ENCODE peak calls at places on chromosomes 11 and 22, in nine cellular contexts. One of them, this sample, is unnamed.

GRCh38 chr11:129375731-129376657 is at the start of gene BARX2:
- DNase-seq in effector CD4-positive, alpha-beta T cell: no peak
- DNase-seq in GM13977: peak; percentile 62
- DNase-seq in NCI-H446: peak; percentile 2
- DNase-seq in hippocampal formation: peak; percentile 28
- DNase-seq in nucleus accumbens: peak; percentile 30
- DNase-seq in NCI-H1105: peak; percentile 77
- DNase-seq in occipital lobe: no peak
- DNase-seq in GM12891: no peak
- DNase-seq in this sample: no peak

GRCh38 chr11:77820565-77821348 is at the start of the genes AAMDC and RSF1:
- DNase-seq in effector CD4-positive, alpha-beta T cell: peak; percentile 97
- DNase-seq in GM13977: peak; percentile 93
- DNase-seq in NCI-H446: peak; percentile 98
- DNase-seq in hippocampal formation: peak; percentile 99
- DNase-seq in nucleus accumbens: peak; percentile 99
- DNase-seq in NCI-H1105: peak; percentile 98
- DNase-seq in occipital lobe: peak; percentile 99
- DNase-seq in GM12891: peak; percentile 81
- DNase-seq in this sample: peak; percentile 88

GRCh38 chr22:42001127-42001526 is 2.5 kb downstream of the WBP2NL start:
- DNase-seq in effector CD4-positive, alpha-beta T cell: no peak
- DNase-seq in GM13977: no peak
- DNase-seq in NCI-H446: no peak
- DNase-seq in hippocampal formation: no peak
- DNase-seq in nucleus accumbens: no peak
- DNase-seq in NCI-H1105: no peak
- DNase-seq in occipital lobe: no peak
- DNase-seq in GM12891: no peak
- DNase-seq in this sample: no peak

GRCh38 chr11:110587972-110588371 is 124.3 kb downstream of the ARHGAP20 start:
- DNase-seq in effector CD4-positive, alpha-beta T cell: no peak
- DNase-seq in GM13977: no peak
- DNase-seq in NCI-H446: no peak
- DNase-seq in hippocampal formation: no peak
- DNase-seq in nucleus accumbens: no peak
- DNase-seq in NCI-H1105: no peak
- DNase-seq in occipital lobe: no peak
- DNase-seq in GM12891: no peak
- DNase-seq in this sample: no peak

GRCh38 chr22:26502688-26503561 is 9.3 kb downstream of the TFIP11 start:
- DNase-seq in effector CD4-positive, alpha-beta T cell: peak; percentile 21
- DNase-seq in GM13977: peak; percentile 73
- DNase-seq in NCI-H446: no peak
- DNase-seq in hippocampal formation: peak; percentile 15
- DNase-seq in nucleus accumbens: peak; percentile 32
- DNase-seq in NCI-H1105: peak; percentile 20
- DNase-seq in occipital lobe: no peak
- DNase-seq in GM12891: peak; percentile 48
- DNase-seq in this sample: no peak

GRCh38 chr22:20637740-20638139 is 130.3 kb downstream of the MED15 start:
- DNase-seq in effector CD4-positive, alpha-beta T cell: no peak
- DNase-seq in GM13977: no peak
- DNase-seq in NCI-H446: no peak
- DNase-seq in hippocampal formation: no peak
- DNase-seq in nucleus accumbens: no peak
- DNase-seq in NCI-H1105: no peak
- DNase-seq in occipital lobe: no peak
- DNase-seq in GM12891: no peak
- DNase-seq in this sample: no peak

GRCh38 chr22:49900441-49901230 is 17.6 kb downstream of the ALG12 start:
- DNase-seq in effector CD4-positive, alpha-beta T cell: no peak
- DNase-seq in GM13977: no peak
- DNase-seq in NCI-H446: no peak
- DNase-seq in hippocampal formation: no peak
- DNase-seq in nucleus accumbens: no peak
- DNase-seq in NCI-H1105: no peak
- DNase-seq in occipital lobe: no peak
- DNase-seq in GM12891: no peak
- DNase-seq in this sample: no peak

GRCh38 chr11:134643115-134643514 is 231.1 kb upstream of the B3GAT1 start:
- DNase-seq in effector CD4-positive, alpha-beta T cell: no peak
- DNase-seq in GM13977: no peak
- DNase-seq in NCI-H446: no peak
- DNase-seq in hippocampal formation: no peak
- DNase-seq in nucleus accumbens: no peak
- DNase-seq in NCI-H1105: no peak
- DNase-seq in occipital lobe: no peak
- DNase-seq in GM12891: no peak
- DNase-seq in this sample: no peak

GRCh38 chr11:23288001-23288783 is 427.9 kb upstream of the CCDC179 start:
- DNase-seq in effector CD4-positive, alpha-beta T cell: no peak
- DNase-seq in GM13977: no peak
- DNase-seq in NCI-H446: no peak
- DNase-seq in hippocampal formation: no peak
- DNase-seq in nucleus accumbens: no peak
- DNase-seq in NCI-H1105: no peak
- DNase-seq in occipital lobe: no peak
- DNase-seq in GM12891: no peak
- DNase-seq in this sample: no peak

GRCh38 chr22:46528121-46528610 is 9.3 kb downstream of the CELSR1 start:
- DNase-seq in effector CD4-positive, alpha-beta T cell: no peak
- DNase-seq in GM13977: no peak
- DNase-seq in NCI-H446: no peak
- DNase-seq in hippocampal formation: no peak
- DNase-seq in nucleus accumbens: no peak
- DNase-seq in NCI-H1105: no peak
- DNase-seq in occipital lobe: no peak
- DNase-seq in GM12891: no peak
- DNase-seq in this sample: no peak

GRCh38 chr22:50085211-50085999 is at the start of gene MLC1:
- DNase-seq in effector CD4-positive, alpha-beta T cell: no peak
- DNase-seq in GM13977: peak; percentile 69
- DNase-seq in NCI-H446: no peak
- DNase-seq in hippocampal formation: peak; percentile 47
- DNase-seq in nucleus accumbens: peak; percentile 43
- DNase-seq in NCI-H1105: no peak
- DNase-seq in occipital lobe: no peak
- DNase-seq in GM12891: no peak
- DNase-seq in this sample: no peak

GRCh38 chr11:6799402-6799801 is at the start of gene OR6A2:
- DNase-seq in effector CD4-positive, alpha-beta T cell: no peak
- DNase-seq in GM13977: no peak
- DNase-seq in NCI-H446: no peak
- DNase-seq in hippocampal formation: no peak
- DNase-seq in nucleus accumbens: no peak
- DNase-seq in NCI-H1105: no peak
- DNase-seq in occipital lobe: no peak
- DNase-seq in GM12891: no peak
- DNase-seq in this sample: no peak

GRCh38 chr11:30741039-30741550 is 154.9 kb upstream of the MPPED2 start:
- DNase-seq in effector CD4-positive, alpha-beta T cell: no peak
- DNase-seq in GM13977: no peak
- DNase-seq in NCI-H446: no peak
- DNase-seq in hippocampal formation: no peak
- DNase-seq in nucleus accumbens: no peak
- DNase-seq in NCI-H1105: no peak
- DNase-seq in occipital lobe: no peak
- DNase-seq in GM12891: no peak
- DNase-seq in this sample: no peak

GRCh38 chr11:62459080-62459479 is 40.2 kb downstream of the SCGB1A1 start:
- DNase-seq in effector CD4-positive, alpha-beta T cell: no peak
- DNase-seq in GM13977: no peak
- DNase-seq in NCI-H446: no peak
- DNase-seq in hippocampal formation: no peak
- DNase-seq in nucleus accumbens: no peak
- DNase-seq in NCI-H1105: no peak
- DNase-seq in occipital lobe: no peak
- DNase-seq in GM12891: no peak
- DNase-seq in this sample: no peak

GRCh38 chr11:102111787-102112653 is 1.8 kb downstream of the YAP1 start:
- DNase-seq in effector CD4-positive, alpha-beta T cell: peak; percentile 4
- DNase-seq in GM13977: no peak
- DNase-seq in NCI-H446: no peak
- DNase-seq in hippocampal formation: no peak
- DNase-seq in nucleus accumbens: no peak
- DNase-seq in NCI-H1105: no peak
- DNase-seq in occipital lobe: no peak
- DNase-seq in GM12891: no peak
- DNase-seq in this sample: no peak

GRCh38 chr11:63841554-63841953 is 2.6 kb downstream of the MARK2 start:
- DNase-seq in effector CD4-positive, alpha-beta T cell: no peak
- DNase-seq in GM13977: no peak
- DNase-seq in NCI-H446: no peak
- DNase-seq in hippocampal formation: no peak
- DNase-seq in nucleus accumbens: peak; percentile 41
- DNase-seq in NCI-H1105: no peak
- DNase-seq in occipital lobe: no peak
- DNase-seq in GM12891: no peak
- DNase-seq in this sample: no peak

GRCh38 chr11:36057372-36058045 is 113.6 kb downstream of the LDLRAD3 start:
- DNase-seq in effector CD4-positive, alpha-beta T cell: no peak
- DNase-seq in GM13977: no peak
- DNase-seq in NCI-H446: no peak
- DNase-seq in hippocampal formation: no peak
- DNase-seq in nucleus accumbens: no peak
- DNase-seq in NCI-H1105: no peak
- DNase-seq in occipital lobe: no peak
- DNase-seq in GM12891: no peak
- DNase-seq in this sample: no peak

GRCh38 chr11:2395856-2396255 is 4.7 kb upstream of the TSSC4 start:
- DNase-seq in effector CD4-positive, alpha-beta T cell: no peak
- DNase-seq in GM13977: no peak
- DNase-seq in NCI-H446: no peak
- DNase-seq in hippocampal formation: no peak
- DNase-seq in nucleus accumbens: no peak
- DNase-seq in NCI-H1105: no peak
- DNase-seq in occipital lobe: no peak
- DNase-seq in GM12891: no peak
- DNase-seq in this sample: no peak

GRCh38 chr11:72735495-72736027 is 16.6 kb downstream of the ARAP1 start:
- DNase-seq in effector CD4-positive, alpha-beta T cell: no peak
- DNase-seq in GM13977: no peak
- DNase-seq in NCI-H446: no peak
- DNase-seq in hippocampal formation: no peak
- DNase-seq in nucleus accumbens: no peak
- DNase-seq in NCI-H1105: no peak
- DNase-seq in occipital lobe: no peak
- DNase-seq in GM12891: no peak
- DNase-seq in this sample: no peak

GRCh38 chr11:22343411-22344032 is 5.3 kb downstream of the SLC17A6 start:
- DNase-seq in effector CD4-positive, alpha-beta T cell: no peak
- DNase-seq in GM13977: no peak
- DNase-seq in NCI-H446: no peak
- DNase-seq in hippocampal formation: no peak
- DNase-seq in nucleus accumbens: no peak
- DNase-seq in NCI-H1105: peak; percentile 44
- DNase-seq in occipital lobe: no peak
- DNase-seq in GM12891: no peak
- DNase-seq in this sample: no peak

GRCh38 chr11:124538019-124538418 is 5.4 kb downstream of the OR8B12 start:
- DNase-seq in effector CD4-positive, alpha-beta T cell: no peak
- DNase-seq in GM13977: no peak
- DNase-seq in NCI-H446: no peak
- DNase-seq in hippocampal formation: no peak
- DNase-seq in nucleus accumbens: no peak
- DNase-seq in NCI-H1105: no peak
- DNase-seq in occipital lobe: no peak
- DNase-seq in GM12891: no peak
- DNase-seq in this sample: no peak

GRCh38 chr11:76293189-76293631 is 86.9 kb upstream of the WNT11 start:
- DNase-seq in effector CD4-positive, alpha-beta T cell: no peak
- DNase-seq in GM13977: peak; percentile 54
- DNase-seq in NCI-H446: no peak
- DNase-seq in hippocampal formation: no peak
- DNase-seq in nucleus accumbens: no peak
- DNase-seq in NCI-H1105: no peak
- DNase-seq in occipital lobe: no peak
- DNase-seq in GM12891: peak; percentile 37
- DNase-seq in this sample: no peak

GRCh38 chr11:47236482-47236881 is 12.1 kb downstream of the ACP2 start:
- DNase-seq in effector CD4-positive, alpha-beta T cell: no peak
- DNase-seq in GM13977: no peak
- DNase-seq in NCI-H446: no peak
- DNase-seq in hippocampal formation: no peak
- DNase-seq in nucleus accumbens: no peak
- DNase-seq in NCI-H1105: no peak
- DNase-seq in occipital lobe: no peak
- DNase-seq in GM12891: no peak
- DNase-seq in this sample: peak; percentile 19

GRCh38 chr11:69909561-69910518 is 90.6 kb upstream of the FGF3 start:
- DNase-seq in effector CD4-positive, alpha-beta T cell: no peak
- DNase-seq in GM13977: no peak
- DNase-seq in NCI-H446: no peak
- DNase-seq in hippocampal formation: no peak
- DNase-seq in nucleus accumbens: no peak
- DNase-seq in NCI-H1105: no peak
- DNase-seq in occipital lobe: no peak
- DNase-seq in GM12891: no peak
- DNase-seq in this sample: no peak

GRCh38 chr11:116895053-116895757 is 57.8 kb upstream of the APOA1 start:
- DNase-seq in effector CD4-positive, alpha-beta T cell: no peak
- DNase-seq in GM13977: no peak
- DNase-seq in NCI-H446: no peak
- DNase-seq in hippocampal formation: no peak
- DNase-seq in nucleus accumbens: no peak
- DNase-seq in NCI-H1105: no peak
- DNase-seq in occipital lobe: no peak
- DNase-seq in GM12891: no peak
- DNase-seq in this sample: no peak

GRCh38 chr22:30742291-30743256 is 47.9 kb downstream of the OSBP2 start:
- DNase-seq in effector CD4-positive, alpha-beta T cell: no peak
- DNase-seq in GM13977: no peak
- DNase-seq in NCI-H446: no peak
- DNase-seq in hippocampal formation: no peak
- DNase-seq in nucleus accumbens: no peak
- DNase-seq in NCI-H1105: no peak
- DNase-seq in occipital lobe: no peak
- DNase-seq in GM12891: no peak
- DNase-seq in this sample: no peak

GRCh38 chr22:41330169-41330568 is 28.8 kb downstream of the ZC3H7B start:
- DNase-seq in effector CD4-positive, alpha-beta T cell: no peak
- DNase-seq in GM13977: no peak
- DNase-seq in NCI-H446: no peak
- DNase-seq in hippocampal formation: no peak
- DNase-seq in nucleus accumbens: no peak
- DNase-seq in NCI-H1105: no peak
- DNase-seq in occipital lobe: no peak
- DNase-seq in GM12891: no peak
- DNase-seq in this sample: no peak

GRCh38 chr11:87369888-87370287 is 332.2 kb downstream of the TMEM135 start:
- DNase-seq in effector CD4-positive, alpha-beta T cell: no peak
- DNase-seq in GM13977: no peak
- DNase-seq in NCI-H446: no peak
- DNase-seq in hippocampal formation: no peak
- DNase-seq in nucleus accumbens: no peak
- DNase-seq in NCI-H1105: no peak
- DNase-seq in occipital lobe: no peak
- DNase-seq in GM12891: no peak
- DNase-seq in this sample: no peak

GRCh38 chr11:14132312-14132711 is 169.8 kb downstream of the SPON1 start:
- DNase-seq in effector CD4-positive, alpha-beta T cell: no peak
- DNase-seq in GM13977: no peak
- DNase-seq in NCI-H446: no peak
- DNase-seq in hippocampal formation: no peak
- DNase-seq in nucleus accumbens: no peak
- DNase-seq in NCI-H1105: no peak
- DNase-seq in occipital lobe: no peak
- DNase-seq in GM12891: no peak
- DNase-seq in this sample: peak; percentile 76